ENCODE peak calls at places on chromosomes 2 and 18, in five cellular contexts. One of them, this sample, is unnamed.

GRCh38 chr2:11784747-11785610 is 38.5 kb downstream of the LPIN1 start:
- DNase-seq in GM12878: no peak
- DNase-seq in HepG2: no peak
- DNase-seq in H1: peak
- DNase-seq in K562: peak
- DNase-seq in this sample: peak

GRCh38 chr2:232632229-232632903 is 1.0 kb upstream of the EFHD1 start:
- DNase-seq in GM12878: no peak
- DNase-seq in HepG2: no peak
- DNase-seq in K562: peak
- DNase-seq in H1: no peak
- DNase-seq in this sample: no peak

GRCh38 chr2:96113951-96114350 is 2.4 kb downstream of the ADRA2B start:
- DNase-seq in HepG2: no peak
- DNase-seq in GM12878: no peak
- DNase-seq in H1: no peak
- DNase-seq in K562: no peak
- DNase-seq in this sample: no peak

GRCh38 chr18:50665519-50665918 is 105.6 kb downstream of the MAPK4 start:
- DNase-seq in K562: no peak
- DNase-seq in GM12878: no peak
- DNase-seq in HepG2: no peak
- DNase-seq in H1: no peak
- DNase-seq in this sample: no peak

GRCh38 chr2:105397025-105397722 is 1.7 kb downstream of the FHL2 start:
- DNase-seq in HepG2: no peak
- DNase-seq in GM12878: no peak
- DNase-seq in K562: peak
- DNase-seq in H1: no peak
- DNase-seq in this sample: peak

GRCh38 chr2:121722479-121722878 is 14.2 kb downstream of the NIFK start:
- DNase-seq in GM12878: no peak
- DNase-seq in H1: no peak
- DNase-seq in K562: peak
- DNase-seq in HepG2: no peak
- DNase-seq in this sample: peak

GRCh38 chr2:28707592-28707991 is 44.0 kb upstream of the PPP1CB start:
- DNase-seq in GM12878: no peak
- DNase-seq in K562: no peak
- DNase-seq in HepG2: no peak
- DNase-seq in H1: no peak
- DNase-seq in this sample: no peak

GRCh38 chr2:217935245-217935879 is 67.4 kb downstream of the TNS1 start:
- DNase-seq in HepG2: no peak
- DNase-seq in K562: no peak
- DNase-seq in H1: no peak
- DNase-seq in GM12878: no peak
- DNase-seq in this sample: no peak

GRCh38 chr18:155688-156087 is 2.7 kb upstream of the USP14 start:
- DNase-seq in K562: no peak
- DNase-seq in H1: no peak
- DNase-seq in HepG2: no peak
- DNase-seq in GM12878: no peak
- DNase-seq in this sample: no peak

GRCh38 chr18:13422541-13423147 is 204.1 kb downstream of the LDLRAD4 start:
- DNase-seq in GM12878: no peak
- DNase-seq in K562: no peak
- DNase-seq in HepG2: no peak
- DNase-seq in H1: no peak
- DNase-seq in this sample: no peak

GRCh38 chr18:37364237-37364636 is 201.4 kb downstream of the CELF4 start:
- DNase-seq in GM12878: no peak
- DNase-seq in HepG2: no peak
- DNase-seq in K562: no peak
- DNase-seq in H1: no peak
- DNase-seq in this sample: no peak

GRCh38 chr18:6920099-6920955 is 190.8 kb downstream of the ARHGAP28 start:
- DNase-seq in GM12878: no peak
- DNase-seq in K562: peak
- DNase-seq in H1: no peak
- DNase-seq in HepG2: peak
- DNase-seq in this sample: peak

GRCh38 chr18:40877096-40877495 is 1077.9 kb upstream of the PIK3C3 start:
- DNase-seq in K562: no peak
- DNase-seq in H1: no peak
- DNase-seq in GM12878: no peak
- DNase-seq in HepG2: no peak
- DNase-seq in this sample: no peak

GRCh38 chr2:159996792-159997546 is 65.4 kb downstream of the PLA2R1 start:
- DNase-seq in GM12878: no peak
- DNase-seq in HepG2: no peak
- DNase-seq in H1: no peak
- DNase-seq in K562: no peak
- DNase-seq in this sample: no peak

GRCh38 chr2:98806266-98806697 is 75.3 kb upstream of the MGAT4A start:
- DNase-seq in K562: no peak
- DNase-seq in HepG2: no peak
- DNase-seq in GM12878: no peak
- DNase-seq in H1: no peak
- DNase-seq in this sample: no peak

GRCh38 chr2:214126135-214126534 is 284.7 kb upstream of the VWC2L start:
- DNase-seq in GM12878: no peak
- DNase-seq in HepG2: no peak
- DNase-seq in K562: no peak
- DNase-seq in H1: no peak
- DNase-seq in this sample: no peak

GRCh38 chr2:120221616-120222015 is 1.6 kb downstream of the TMEM185B start:
- DNase-seq in H1: no peak
- DNase-seq in GM12878: no peak
- DNase-seq in HepG2: no peak
- DNase-seq in K562: no peak
- DNase-seq in this sample: no peak

GRCh38 chr2:190657474-190658252 is 8.8 kb downstream of the NAB1 start:
- DNase-seq in K562: no peak
- DNase-seq in GM12878: no peak
- DNase-seq in HepG2: no peak
- DNase-seq in H1: no peak
- DNase-seq in this sample: no peak

GRCh38 chr2:147860009-147860408 is 15.2 kb downstream of the ACVR2A start:
- DNase-seq in H1: no peak
- DNase-seq in HepG2: no peak
- DNase-seq in GM12878: no peak
- DNase-seq in K562: no peak
- DNase-seq in this sample: no peak

GRCh38 chr2:96970248-96970875 is 16.0 kb downstream of the FAM178B start:
- DNase-seq in K562: no peak
- DNase-seq in HepG2: no peak
- DNase-seq in H1: no peak
- DNase-seq in GM12878: no peak
- DNase-seq in this sample: no peak

GRCh38 chr2:174971868-174972781 is 33.1 kb downstream of the CHN1 start:
- DNase-seq in H1: no peak
- DNase-seq in HepG2: no peak
- DNase-seq in K562: no peak
- DNase-seq in GM12878: no peak
- DNase-seq in this sample: peak

GRCh38 chr2:61421611-61422010 is 49.3 kb downstream of the USP34 start:
- DNase-seq in HepG2: no peak
- DNase-seq in GM12878: no peak
- DNase-seq in K562: peak
- DNase-seq in H1: no peak
- DNase-seq in this sample: no peak

GRCh38 chr18:58104071-58104470 is 60.0 kb downstream of the NEDD4L start:
- DNase-seq in GM12878: no peak
- DNase-seq in H1: no peak
- DNase-seq in HepG2: no peak
- DNase-seq in K562: no peak
- DNase-seq in this sample: no peak
- H3K4me3 ChIP-seq in GM12878: no peak
- H3K4me3 ChIP-seq in H1: no peak
- H3K4me3 ChIP-seq in HepG2: no peak
- H3K4me3 ChIP-seq in K562: no peak
- H3K4me3 ChIP-seq in this sample: no peak

DNA sequence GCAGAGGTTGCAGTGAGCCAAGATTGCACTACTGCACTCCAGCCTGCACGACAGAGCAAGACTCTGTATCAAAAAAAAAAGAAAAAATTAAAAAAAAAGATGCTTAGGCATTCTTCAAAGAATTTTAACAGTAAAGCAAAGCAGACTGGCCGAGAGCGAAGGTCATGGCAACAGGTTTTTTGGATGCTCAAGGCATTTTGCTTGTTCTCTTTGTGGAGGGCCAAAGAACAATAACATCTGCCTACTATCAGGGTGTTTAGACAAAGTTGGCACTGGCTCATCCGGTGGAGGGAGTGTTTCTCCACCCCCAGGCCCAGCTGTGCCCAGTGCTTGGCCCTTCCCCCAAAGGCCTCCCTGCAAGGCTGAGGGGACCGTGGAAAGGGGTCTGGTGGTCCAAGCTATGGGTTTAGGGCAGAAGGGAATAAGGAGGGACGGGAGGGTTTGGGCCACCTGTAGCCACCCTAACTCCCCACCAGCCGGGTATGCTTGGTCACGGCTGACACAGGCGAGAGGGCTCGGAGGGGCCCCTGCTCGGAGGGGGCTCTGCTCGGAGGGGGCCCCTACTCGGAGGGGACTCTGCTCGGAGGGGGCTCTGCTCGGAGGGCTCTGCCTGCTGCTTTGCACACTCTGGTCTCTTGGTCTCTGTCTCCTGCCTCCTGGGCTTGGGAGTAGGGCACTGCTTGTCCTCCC is 26.7 kb upstream of the ALLC start:
- DNase-seq in H1: no peak
- DNase-seq in GM12878: no peak
- DNase-seq in HepG2: no peak
- DNase-seq in K562: no peak
- DNase-seq in this sample: no peak
- TF ChIP-seq CHD2 in H1: no peak
- TF ChIP-seq CHD2 in GM12878: no peak
- TF ChIP-seq CHD2 in HepG2: no peak
- TF ChIP-seq CHD2 in K562: no peak
- TF ChIP-seq CHD2 in this sample: no peak

GRCh38 chr2:202911513-202912341 is at the start of the genes CARF and WDR12:
- DNase-seq in H1: peak
- DNase-seq in K562: peak
- DNase-seq in HepG2: peak
- DNase-seq in GM12878: peak
- DNase-seq in this sample: peak
- TF ChIP-seq POLR2A in H1: peak
- TF ChIP-seq POLR2A in K562: peak
- TF ChIP-seq POLR2A in HepG2: peak
- TF ChIP-seq POLR2A in GM12878: peak
- TF ChIP-seq POLR2A in this sample: peak

GRCh38 chr2:237922641-237923361 is 44.0 kb upstream of the UBE2F start:
- DNase-seq in GM12878: no peak
- DNase-seq in K562: no peak
- DNase-seq in HepG2: no peak
- DNase-seq in H1: no peak
- DNase-seq in this sample: peak
- H3K4me3 ChIP-seq in GM12878: no peak
- H3K4me3 ChIP-seq in K562: no peak
- H3K4me3 ChIP-seq in HepG2: no peak
- H3K4me3 ChIP-seq in H1: no peak
- H3K4me3 ChIP-seq in this sample: no peak

GRCh38 chr18:76983613-76984051 is 149.0 kb downstream of the MBP start:
- DNase-seq in H1: no peak
- DNase-seq in HepG2: no peak
- DNase-seq in GM12878: no peak
- DNase-seq in K562: no peak
- DNase-seq in this sample: no peak

GRCh38 chr18:76984193-76985155 is 148.1 kb downstream of the MBP start:
- DNase-seq in HepG2: no peak
- DNase-seq in H1: no peak
- DNase-seq in GM12878: no peak
- DNase-seq in K562: no peak
- DNase-seq in this sample: no peak

GRCh38 chr18:76982038-76982437 is 150.5 kb downstream of the MBP start:
- DNase-seq in HepG2: no peak
- DNase-seq in H1: no peak
- DNase-seq in GM12878: no peak
- DNase-seq in K562: no peak
- DNase-seq in this sample: no peak

GRCh38 chr18:76981388-76981968 is 151.1 kb downstream of the MBP start:
- DNase-seq in GM12878: peak
- DNase-seq in HepG2: no peak
- DNase-seq in H1: no peak
- DNase-seq in K562: no peak
- DNase-seq in this sample: no peak

GRCh38 chr18:76983184-76983583 is 149.4 kb downstream of the MBP start:
- DNase-seq in H1: peak
- DNase-seq in K562: peak
- DNase-seq in HepG2: peak
- DNase-seq in GM12878: peak
- DNase-seq in this sample: peak
- TF ChIP-seq CHD2 in H1: no peak
- TF ChIP-seq CHD2 in K562: no peak
- TF ChIP-seq CHD2 in HepG2: no peak
- TF ChIP-seq CHD2 in GM12878: no peak
- TF ChIP-seq CHD2 in this sample: no peak

GRCh38 chr2:132599556-132599955 is 70.4 kb downstream of the LYPD1 start:
- DNase-seq in K562: no peak
- DNase-seq in HepG2: no peak
- DNase-seq in GM12878: no peak
- DNase-seq in H1: no peak
- DNase-seq in this sample: no peak
- TF ChIP-seq POLR2A in K562: no peak
- TF ChIP-seq POLR2A in HepG2: no peak
- TF ChIP-seq POLR2A in GM12878: no peak
- TF ChIP-seq POLR2A in H1: no peak
- TF ChIP-seq POLR2A in this sample: no peak

GRCh38 chr2:102226612-102227351 is 40.0 kb downstream of the IL1RL2 start:
- DNase-seq in K562: no peak
- DNase-seq in H1: no peak
- DNase-seq in HepG2: no peak
- DNase-seq in GM12878: no peak
- DNase-seq in this sample: no peak
- H3K4me3 ChIP-seq in K562: no peak
- H3K4me3 ChIP-seq in H1: no peak
- H3K4me3 ChIP-seq in HepG2: peak
- H3K4me3 ChIP-seq in GM12878: no peak
- H3K4me3 ChIP-seq in this sample: no peak

GRCh38 chr2:45128580-45128997 is 119.3 kb upstream of the SIX2 start:
- DNase-seq in K562: peak
- DNase-seq in GM12878: no peak
- DNase-seq in H1: no peak
- DNase-seq in HepG2: no peak
- DNase-seq in this sample: peak
- TF ChIP-seq CHD2 in K562: no peak
- TF ChIP-seq CHD2 in GM12878: no peak
- TF ChIP-seq CHD2 in H1: no peak
- TF ChIP-seq CHD2 in HepG2: no peak
- TF ChIP-seq CHD2 in this sample: no peak